ENCODE peak calls at places on chromosome 4, in six cellular contexts. I is ovary, P is thoracic aorta, Q is astrocyte, L is right cardiac atrium, M is body of pancreas. A is an unnamed sample.

GRCh38 chr4:180060159-180060889 is 2182.9 kb upstream of the TENM3 start:
- DNase-seq in Q (peak; percentile 12), I (no peak), P (no peak), M (no peak), L (no peak), A (peak; percentile 12)

GRCh38 chr4:40058854-40059253 is 2.2 kb downstream of the N4BP2 start:
- DNase-seq in L (no peak), M (no peak), Q (no peak), P (no peak), I (no peak), A (no peak)

GRCh38 chr4:83138979-83139378 is 24.4 kb upstream of the PLAC8 start:
- DNase-seq in P (no peak), I (no peak), Q (no peak), M (no peak), L (no peak), A (no peak)

GRCh38 chr4:133186845-133187244 is 37.8 kb downstream of the PCDH10 start:
- DNase-seq in M (no peak), P (peak; percentile 5), I (no peak), L (no peak), Q (peak; percentile 70), A (no peak)

GRCh38 chr4:155307731-155308277 is 69.0 kb downstream of the MAP9 start:
- DNase-seq in M (no peak), L (no peak), P (no peak), Q (no peak), I (no peak), A (no peak)

GRCh38 chr4:92059615-92060014 is 244.2 kb upstream of the GRID2 start:
- DNase-seq in I (no peak), L (no peak), Q (no peak), M (no peak), P (no peak), A (no peak)

GRCh38 chr4:8637456-8637984 is 45.0 kb downstream of the CPZ start:
- DNase-seq in Q (no peak), L (no peak), I (no peak), P (no peak), M (no peak), A (no peak)

GRCh38 chr4:183797041-183797444 is 108.1 kb upstream of the STOX2 start:
- DNase-seq in L (peak; percentile 85), Q (no peak), I (no peak), M (peak; percentile 45), P (no peak), A (no peak)

GRCh38 chr4:42718336-42718735 is 61.4 kb upstream of the ATP8A1 start:
- DNase-seq in L (no peak), M (no peak), I (no peak), P (no peak), Q (no peak), A (no peak)

GRCh38 chr4:25867781-25868180 is 5.0 kb upstream of the SEL1L3 start:
- DNase-seq in P (no peak), L (no peak), I (no peak), Q (no peak), M (no peak), A (no peak)

GRCh38 chr4:181685911-181686310 is 557.3 kb upstream of the TENM3 start:
- DNase-seq in Q (peak; percentile 95), M (no peak), I (no peak), P (no peak), L (no peak), A (no peak)

GRCh38 chr4:8353912-8354453 is 84.4 kb downstream of the HTRA3 start:
- DNase-seq in L (peak; percentile 44), M (peak; percentile 8), I (no peak), Q (peak; percentile 90), P (no peak), A (peak; percentile 51)

GRCh38 chr4:187006189-187006618 is 282.5 kb upstream of the FAT1 start:
- DNase-seq in M (no peak), I (no peak), P (no peak), Q (peak; percentile 62), L (no peak), A (no peak)

GRCh38 chr4:15341733-15342300 is 86.0 kb upstream of the C1QTNF7 start:
- DNase-seq in P (no peak), Q (no peak), I (no peak), L (peak; percentile 58), M (no peak), A (no peak)

GRCh38 chr4:24657768-24658617 is 73.6 kb upstream of the DHX15 start:
- DNase-seq in L (peak; percentile 70), Q (peak; percentile 97), I (no peak), M (peak; percentile 63), P (no peak), A (peak; percentile 88)

GRCh38 chr4:162282711-162283110 is 118.9 kb upstream of the FSTL5 start:
- DNase-seq in I (no peak), Q (no peak), P (no peak), M (no peak), L (no peak), A (no peak)

GRCh38 chr4:120812216-120812615 is 110.3 kb downstream of the PRDM5 start:
- DNase-seq in M (no peak), P (no peak), L (no peak), I (no peak), Q (peak; percentile 59), A (no peak)

GRCh38 chr4:123924536-123924935 is 527.9 kb downstream of the SPRY1 start:
- DNase-seq in L (no peak), M (no peak), P (no peak), Q (no peak), I (no peak), A (no peak)

GRCh38 chr4:13537011-13537831 is 7.1 kb downstream of the NKX3-2 start:
- DNase-seq in Q (no peak), P (no peak), I (no peak), M (no peak), L (no peak), A (no peak)

GRCh38 chr4:25795566-25796454 is 67.0 kb downstream of the SEL1L3 start:
- DNase-seq in L (no peak), I (no peak), Q (peak; percentile 84), M (no peak), P (no peak), A (peak; percentile 97)

GRCh38 chr4:110514889-110515479 is 39.0 kb downstream of the ENPEP start:
- DNase-seq in M (no peak), I (no peak), L (no peak), Q (peak; percentile 11), P (no peak), A (no peak)

GRCh38 chr4:2797188-2797544 is 4.3 kb downstream of the SH3BP2 start:
- DNase-seq in P (no peak), I (peak; percentile 9), M (no peak), L (no peak), Q (no peak), A (no peak)

GRCh38 chr4:74624351-74625151 is 169.8 kb downstream of the BTC start:
- DNase-seq in P (no peak), Q (peak; percentile 95), M (no peak), L (no peak), I (no peak), A (peak; percentile 78)

GRCh38 chr4:165971941-165972340 is 98.9 kb downstream of the TLL1 start:
- DNase-seq in I (no peak), M (no peak), L (no peak), Q (peak; percentile 38), P (no peak), A (no peak)

GRCh38 chr4:117965608-117966007 is 68.7 kb upstream of the NDST3 start:
- DNase-seq in L (no peak), Q (no peak), P (no peak), I (no peak), M (no peak), A (no peak)

GRCh38 chr4:39166177-39166576 is 16.2 kb upstream of the WDR19 start:
- DNase-seq in I (no peak), M (no peak), L (no peak), Q (no peak), P (no peak), A (no peak)

GRCh38 chr4:108943971-108944370 is 181.1 kb upstream of the ETNPPL start:
- DNase-seq in L (no peak), P (no peak), M (no peak), I (no peak), Q (no peak), A (no peak)

GRCh38 chr4:11729548-11729947 is 300.9 kb upstream of the HS3ST1 start:
- DNase-seq in M (no peak), I (no peak), P (no peak), L (no peak), Q (no peak), A (no peak)

GRCh38 chr4:7018281-7018680 is 24.9 kb upstream of the TADA2B start:
- DNase-seq in I (no peak), L (no peak), Q (no peak), M (no peak), P (no peak), A (no peak)

GRCh38 chr4:108683479-108683878 is 33.1 kb downstream of the OSTC start:
- DNase-seq in I (no peak), P (no peak), Q (peak; percentile 39), L (no peak), M (no peak), A (no peak)

GRCh38 chr4:39410415-39410814 is 3.7 kb downstream of the KLB start:
- DNase-seq in M (no peak), Q (no peak), I (no peak), L (no peak), P (no peak), A (no peak)

GRCh38 chr4:14581741-14582140 is 420.5 kb upstream of the CPEB2 start:
- DNase-seq in M (no peak), L (no peak), P (no peak), Q (no peak), I (no peak), A (no peak)

GRCh38 chr4:13892739-13893105 is 265.2 kb upstream of the BOD1L1 start:
- DNase-seq in Q (peak; percentile 68), M (no peak), I (no peak), L (no peak), P (no peak), A (no peak)

GRCh38 chr4:76723916-76724315 is 174.0 kb downstream of the SOWAHB start:
- DNase-seq in L (no peak), Q (peak; percentile 98), I (no peak), M (no peak), P (no peak), A (peak; percentile 79)
- H3K27ac ChIP-seq in L (no peak overlapping the region), Q (peak overlapping the region; percentile 61), I (no peak overlapping the region), M (peak overlapping the region; percentile 39), P (peak overlapping the region; percentile 32), A (peak overlapping the region; percentile 57)

GRCh38 chr4:53541577-53542206 is 49.6 kb downstream of the LNX1 start:
- DNase-seq in M (no peak), I (no peak), Q (peak; percentile 96), L (no peak), P (no peak), A (no peak)
- H3K27ac ChIP-seq in M (no peak overlapping the region), I (no peak overlapping the region), Q (peak overlapping the region; percentile 83), L (no peak overlapping the region), P (peak overlapping the region; percentile 72), A (no peak overlapping the region)

DNA sequence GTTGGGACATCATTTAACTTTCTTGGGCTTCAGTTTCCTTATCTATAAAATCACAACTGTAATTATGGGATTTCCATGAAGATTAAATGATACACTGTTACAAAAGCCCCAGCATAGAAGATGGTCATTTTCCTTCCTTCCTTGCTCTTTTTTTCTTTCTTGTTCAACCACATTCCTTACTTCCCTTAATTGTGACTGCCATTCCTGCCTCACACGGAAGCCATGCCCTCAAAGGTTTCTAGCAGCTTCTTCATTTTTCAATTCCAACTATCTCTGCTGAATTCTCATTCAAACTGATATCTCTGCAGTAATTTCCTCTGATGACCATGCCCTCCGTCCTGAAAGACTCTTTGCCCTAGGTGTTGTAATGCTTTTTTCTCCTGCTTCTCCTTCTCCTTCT is 311.8 kb downstream of the PPP3CA start:
- DNase-seq in I (no peak), L (no peak), P (no peak), Q (no peak), M (no peak), A (no peak)
- H3K27ac ChIP-seq in I (no peak overlapping the region), L (no peak overlapping the region), P (no peak overlapping the region), Q (no peak overlapping the region), M (no peak overlapping the region), A (no peak overlapping the region)

GRCh38 chr4:185744127-185744865 is 67.7 kb downstream of the SORBS2 start:
- DNase-seq in M (no peak), I (no peak), L (no peak), P (no peak), Q (no peak), A (no peak)
- H3K27ac ChIP-seq in M (peak overlapping the region; percentile 24), I (no peak overlapping the region), L (no peak overlapping the region), P (no peak overlapping the region), Q (no peak overlapping the region), A (no peak overlapping the region)